ENCODE peak calls at places on chromosomes 7 and 10, in eight cellular contexts. W is AG09319, P is ovary, C is astrocyte of the cerebellum, U is A673, O is A549, N is upper lobe of right lung, F is MM.1S. M is an unnamed sample.

GRCh38 chr7:12031638-12032037 is 179.5 kb upstream of the TMEM106B start:
- DNase-seq in W (no peak), P (no peak), C (peak; percentile 13), U (peak; percentile 69), O (peak; percentile 28), N (no peak), F (peak; percentile 17), M (no peak)

GRCh38 chr10:133231244-133231945 is 1.4 kb downstream of the UTF1 start:
- DNase-seq in W (no peak), P (no peak), C (no peak), U (no peak), O (no peak), N (no peak), F (no peak), M (no peak)

GRCh38 chr7:30977896-30978564 is 14.3 kb downstream of the GHRHR start:
- DNase-seq in W (no peak), P (no peak), C (no peak), U (no peak), O (peak; percentile 49), N (peak; percentile 65), F (peak; percentile 19), M (no peak)

GRCh38 chr7:134593530-134594392 is 44.9 kb downstream of the AKR1B15 start:
- DNase-seq in W (peak; percentile 95), P (peak; percentile 68), C (peak; percentile 75), U (no peak), O (peak; percentile 98), N (no peak), F (no peak), M (no peak)

GRCh38 chr7:119720541-119720940 is 552.4 kb upstream of the KCND2 start:
- DNase-seq in W (peak; percentile 27), P (no peak), C (peak; percentile 65), U (peak; percentile 33), O (peak; percentile 7), N (no peak), F (no peak), M (no peak)

GRCh38 chr10:77586719-77587423 is 50.7 kb downstream of the KCNMA1 start:
- DNase-seq in W (peak; percentile 92), P (no peak), C (peak; percentile 39), U (no peak), O (peak; percentile 71), N (no peak), F (no peak), M (no peak)

GRCh38 chr10:120806081-120806480 is 45.1 kb upstream of the WDR11 start:
- DNase-seq in W (no peak), P (no peak), C (no peak), U (no peak), O (no peak), N (no peak), F (no peak), M (no peak)

GRCh38 chr7:131943616-131944015 is 387.2 kb upstream of the PODXL start:
- DNase-seq in W (no peak), P (no peak), C (no peak), U (no peak), O (no peak), N (no peak), F (no peak), M (no peak)

GRCh38 chr7:105496501-105496900 is 25.6 kb downstream of the PUS7 start:
- DNase-seq in W (no peak), P (no peak), C (no peak), U (no peak), O (no peak), N (no peak), F (no peak), M (no peak)

GRCh38 chr7:94823952-94824351 is 83.4 kb upstream of the PPP1R9A start:
- DNase-seq in W (peak; percentile 1), P (no peak), C (peak; percentile 16), U (peak; percentile 38), O (peak; percentile 63), N (no peak), F (no peak), M (no peak)

GRCh38 chr7:151124899-151125399 is 38.7 kb downstream of the AGAP3 start:
- DNase-seq in W (no peak), P (no peak), C (no peak), U (no peak), O (no peak), N (no peak), F (no peak), M (no peak)

GRCh38 chr7:151126500-151127137 is 40.3 kb downstream of the AGAP3 start:
- DNase-seq in W (no peak), P (no peak), C (no peak), U (no peak), O (no peak), N (no peak), F (no peak), M (no peak)

GRCh38 chr7:151124205-151124880 is 38.1 kb downstream of the AGAP3 start:
- DNase-seq in W (no peak), P (no peak), C (no peak), U (no peak), O (no peak), N (no peak), F (no peak), M (no peak)

GRCh38 chr7:151125835-151126481 is 39.7 kb downstream of the AGAP3 start:
- DNase-seq in W (no peak), P (peak; percentile 61), C (no peak), U (no peak), O (no peak), N (no peak), F (no peak), M (no peak)

DNA sequence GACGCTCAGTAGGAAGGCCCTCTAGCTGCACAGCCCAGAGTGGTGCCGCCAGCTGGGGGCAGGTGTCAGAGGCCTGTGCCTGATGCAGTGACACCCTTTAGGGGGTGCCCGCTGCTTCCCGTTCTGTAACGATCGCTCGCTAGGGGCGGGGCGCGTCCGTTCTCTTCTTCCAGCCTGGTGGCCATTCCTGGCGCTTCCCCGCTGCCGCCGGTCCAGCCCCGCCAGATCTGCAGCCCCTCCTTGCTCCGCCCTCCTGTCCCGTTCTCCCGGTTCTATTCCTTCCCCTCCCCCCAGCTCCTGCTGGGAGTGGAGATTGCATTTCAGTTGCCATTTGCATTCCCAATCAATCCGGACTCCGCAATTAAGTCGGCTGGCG is 39.2 kb downstream of the AGAP3 start:
- DNase-seq in W (no peak), P (no peak), C (no peak), U (peak; percentile 61), O (no peak), N (no peak), F (no peak), M (no peak)
- TF ChIP-seq CTCF in W (peak; percentile 11), P (no peak), C (no peak), U (peak; percentile 20), O (no peak), N (no peak), F (no peak), M (no peak)

GRCh38 chr7:1591396-1591795 is 21.6 kb upstream of the PSMG3 start:
- DNase-seq in W (no peak), P (no peak), C (no peak), U (no peak), O (no peak), N (no peak), F (no peak), M (no peak)

GRCh38 chr7:1590887-1591286 is 21.1 kb upstream of the PSMG3 start:
- DNase-seq in W (no peak), P (no peak), C (no peak), U (no peak), O (no peak), N (no peak), F (no peak), M (no peak)

GRCh38 chr7:1591876-1592275 is 22.0 kb upstream of the PSMG3 start:
- DNase-seq in W (no peak), P (no peak), C (no peak), U (no peak), O (no peak), N (no peak), F (no peak), M (no peak)

GRCh38 chr7:1588978-1589377 is 19.1 kb upstream of the PSMG3 start:
- DNase-seq in W (no peak), P (no peak), C (no peak), U (no peak), O (no peak), N (no peak), F (no peak), M (no peak)

DNA sequence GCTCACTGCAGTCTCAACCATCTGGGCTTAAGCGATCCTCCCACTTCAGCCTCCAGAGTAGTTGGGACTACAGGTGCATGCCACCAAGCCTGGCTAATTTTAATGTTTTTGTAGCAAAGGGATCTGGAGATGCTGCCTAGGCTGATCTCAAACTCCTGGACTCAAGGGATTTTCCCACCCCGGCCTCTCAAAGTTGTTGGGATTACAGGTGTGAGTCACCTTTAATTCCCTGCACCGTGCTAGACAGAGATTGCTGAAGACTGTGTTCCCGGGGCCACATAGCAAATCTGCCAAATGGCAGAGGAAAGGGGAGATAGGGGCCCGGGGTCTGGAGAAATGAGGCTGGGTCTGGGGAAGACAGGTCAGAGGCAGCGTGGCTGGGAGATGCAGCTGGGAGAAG is 20.6 kb upstream of the PSMG3 start:
- DNase-seq in W (no peak), P (no peak), C (no peak), U (no peak), O (no peak), N (no peak), F (no peak), M (no peak)
- TF ChIP-seq CTCF in W (no peak), P (no peak), C (no peak), U (no peak), O (no peak), N (no peak), F (no peak), M (no peak)

DNA sequence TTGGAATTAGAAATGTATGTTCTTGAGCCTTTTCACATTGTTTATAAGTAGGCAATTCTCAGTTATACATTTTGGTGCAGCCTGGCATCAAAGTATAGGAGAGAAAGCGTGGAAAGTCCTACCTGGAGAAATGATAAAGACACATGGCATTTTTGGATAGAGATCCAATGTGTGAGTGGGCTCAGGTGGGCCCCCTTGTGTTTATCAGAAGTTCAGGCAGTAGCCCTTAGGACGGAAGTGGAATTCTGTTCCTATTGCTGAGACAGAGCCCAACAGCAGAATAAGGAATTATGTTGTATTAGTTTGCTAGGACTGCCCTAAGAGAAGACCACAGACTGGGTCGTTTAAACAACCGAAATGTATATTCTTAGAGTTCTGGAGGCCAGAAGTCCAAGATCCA is 85.2 kb upstream of the AMPH start:
- DNase-seq in W (no peak), P (no peak), C (no peak), U (no peak), O (no peak), N (no peak), F (no peak), M (no peak)
- TF ChIP-seq CTCF in W (no peak), P (no peak), C (no peak), U (peak; percentile 38), O (no peak), N (no peak), F (no peak), M (no peak)

DNA sequence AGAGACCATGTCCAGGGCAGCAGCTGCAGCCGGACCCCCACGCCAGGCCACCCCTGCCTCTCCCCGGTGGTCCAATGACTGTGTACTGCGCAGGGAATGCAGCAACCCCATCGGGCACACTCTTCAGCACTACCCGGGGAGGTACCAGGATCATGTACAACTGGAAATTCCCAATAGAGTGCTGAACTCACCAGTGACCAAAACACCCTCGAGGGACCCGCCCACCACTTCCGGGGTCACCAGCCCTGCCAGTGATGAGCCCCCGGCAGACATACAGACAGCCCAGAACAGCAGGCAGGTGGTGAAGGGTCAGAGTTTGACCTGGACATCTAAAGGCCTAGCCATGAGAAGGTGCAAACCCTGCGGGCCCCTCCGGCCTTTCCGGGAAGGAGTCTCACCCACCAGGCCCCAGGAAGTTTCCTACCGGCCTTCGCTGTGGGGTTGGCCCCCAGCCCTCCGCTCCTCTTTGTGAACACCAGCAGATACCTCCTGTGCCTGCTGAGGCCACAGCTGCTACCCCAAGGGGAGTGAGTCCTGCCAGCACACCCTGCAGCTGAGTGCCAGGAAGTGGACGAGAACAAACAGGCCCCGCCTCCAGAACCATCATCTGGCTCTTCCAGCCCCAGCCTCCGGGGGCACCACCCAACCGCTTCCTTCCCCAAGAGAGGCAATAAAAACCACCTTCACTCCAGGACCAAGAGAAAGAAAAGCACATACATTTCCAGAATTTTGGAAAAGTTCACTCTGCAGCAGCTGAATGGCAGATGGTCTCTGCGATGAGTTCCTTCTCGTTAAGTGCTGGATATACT is 5.0 kb upstream of the ANKRD61 start:
- DNase-seq in W (no peak), P (peak; percentile 41), C (no peak), U (peak; percentile 60), O (peak; percentile 56), N (peak; percentile 86), F (peak; percentile 40), M (peak; percentile 79)
- TF ChIP-seq CTCF in W (no peak), P (no peak), C (no peak), U (peak; percentile 48), O (no peak), N (peak; percentile 38), F (peak; percentile 27), M (no peak)